ENCODE peak calls at places on chromosomes 3 and 15, in five cellular contexts. V is mesothelial cell of epicardium, J is COR-L47, W is NCI-H524, Q is T-cell. I is an unnamed sample.

GRCh38 chr15:90191795-90192494 is 9.2 kb upstream of the SEMA4B start:
- DNase-seq in V (no peak), W (peak), Q (peak), J (peak), I (no peak)

GRCh38 chr3:39433642-39434041 is 27.1 kb downstream of the RPSA start:
- DNase-seq in W (no peak), V (no peak), Q (no peak), J (no peak), I (no peak)

GRCh38 chr3:31766654-31767053 is 214.4 kb downstream of the OSBPL10 start:
- DNase-seq in W (no peak), J (no peak), V (no peak), Q (no peak), I (no peak)

GRCh38 chr3:99637041-99637380 is 1.4 kb upstream of the COL8A1 start:
- DNase-seq in V (no peak), W (no peak), Q (no peak), J (no peak), I (no peak)

GRCh38 chr3:32472716-32473115 is 29.9 kb downstream of the CMTM6 start:
- DNase-seq in W (no peak), Q (no peak), J (no peak), V (no peak), I (no peak)

GRCh38 chr3:105876745-105877624 is 8.2 kb upstream of the CBLB start:
- DNase-seq in Q (no peak), W (no peak), J (no peak), V (no peak), I (no peak)

GRCh38 chr15:59060348-59060747 is 44.6 kb upstream of the CCNB2 start:
- DNase-seq in W (no peak), Q (no peak), V (no peak), J (no peak), I (no peak)

GRCh38 chr15:31317980-31318342 is 8.7 kb upstream of the KLF13 start:
- DNase-seq in J (no peak), W (no peak), Q (no peak), V (no peak), I (no peak)

GRCh38 chr3:179079537-179079936 is 7.9 kb upstream of the ZMAT3 start:
- DNase-seq in J (no peak), Q (no peak), W (no peak), V (no peak), I (no peak)

GRCh38 chr3:124886168-124887051 is 755 bp downstream of the ITGB5 start:
- DNase-seq in J (peak), V (peak), W (peak), Q (no peak), I (no peak)

GRCh38 chr3:48500656-48501055 is 3.3 kb downstream of the SHISA5 start:
- DNase-seq in V (no peak), W (no peak), Q (no peak), J (no peak), I (no peak)

GRCh38 chr15:99128411-99128810 is 23.5 kb downstream of the SYNM start:
- DNase-seq in J (no peak), V (no peak), W (no peak), Q (no peak), I (no peak)

GRCh38 chr3:59728509-59728908 is 678.7 kb upstream of the CFAP20DC start:
- DNase-seq in W (no peak), J (no peak), Q (no peak), V (no peak), I (no peak)

GRCh38 chr3:30162579-30162978 is 443.8 kb upstream of the TGFBR2 start:
- DNase-seq in V (no peak), J (no peak), W (no peak), Q (no peak), I (no peak)

GRCh38 chr3:131597816-131598215 is 95.0 kb upstream of the MRPL3 start:
- DNase-seq in Q (no peak), V (no peak), J (no peak), W (no peak), I (no peak)

GRCh38 chr15:31489281-31489680 is 162.6 kb downstream of the KLF13 start:
- DNase-seq in J (no peak), V (no peak), W (no peak), Q (no peak), I (no peak)

GRCh38 chr15:41860049-41860828 is 21.6 kb downstream of the PLA2G4B start:
- DNase-seq in J (no peak), V (no peak), Q (no peak), W (no peak), I (no peak)

I was measured in effector memory CD8-positive, alpha-beta T cell.